ENCODE peak calls at places on chromosomes 4 and X, in eight cellular contexts. One of them, this sample, is unnamed.

GRCh38 chrX:39900788-39901170 is 197.0 kb downstream of the BCOR start:
- DNase-seq in testis: no peak
- DNase-seq in ovary: no peak
- DNase-seq in adrenal gland: no peak
- DNase-seq in suprapubic skin: no peak
- DNase-seq in right lobe of liver: no peak
- DNase-seq in IMR-90: no peak
- DNase-seq in NB4: no peak
- DNase-seq in this sample: no peak

GRCh38 chrX:153766098-153766817 is 2.2 kb downstream of the PLXNB3 start:
- DNase-seq in testis: no peak
- DNase-seq in ovary: no peak
- DNase-seq in adrenal gland: peak
- DNase-seq in suprapubic skin: no peak
- DNase-seq in right lobe of liver: peak
- DNase-seq in IMR-90: peak
- DNase-seq in NB4: peak
- DNase-seq in this sample: peak

GRCh38 chrX:38627683-38628082 is 66.3 kb downstream of the TSPAN7 start:
- DNase-seq in testis: no peak
- DNase-seq in ovary: no peak
- DNase-seq in adrenal gland: no peak
- DNase-seq in suprapubic skin: no peak
- DNase-seq in right lobe of liver: no peak
- DNase-seq in IMR-90: peak
- DNase-seq in NB4: peak
- DNase-seq in this sample: no peak

GRCh38 chr4:119218093-119218492 is 5.6 kb downstream of the USP53 start:
- DNase-seq in testis: no peak
- DNase-seq in ovary: no peak
- DNase-seq in adrenal gland: no peak
- DNase-seq in suprapubic skin: no peak
- DNase-seq in right lobe of liver: no peak
- DNase-seq in IMR-90: no peak
- DNase-seq in NB4: no peak
- DNase-seq in this sample: no peak

GRCh38 chr4:22389240-22389871 is 126.5 kb downstream of the ADGRA3 start:
- DNase-seq in testis: peak
- DNase-seq in ovary: peak
- DNase-seq in adrenal gland: peak
- DNase-seq in suprapubic skin: no peak
- DNase-seq in right lobe of liver: no peak
- DNase-seq in IMR-90: peak
- DNase-seq in NB4: peak
- DNase-seq in this sample: peak

GRCh38 chrX:10597871-10598270 is 22.5 kb downstream of the MID1 start:
- DNase-seq in testis: no peak
- DNase-seq in ovary: no peak
- DNase-seq in adrenal gland: peak
- DNase-seq in suprapubic skin: no peak
- DNase-seq in right lobe of liver: no peak
- DNase-seq in IMR-90: peak
- DNase-seq in NB4: peak
- DNase-seq in this sample: no peak

GRCh38 chrX:118565853-118566252 is 70.2 kb downstream of the DOCK11 start:
- DNase-seq in testis: no peak
- DNase-seq in ovary: no peak
- DNase-seq in adrenal gland: no peak
- DNase-seq in suprapubic skin: no peak
- DNase-seq in right lobe of liver: no peak
- DNase-seq in IMR-90: no peak
- DNase-seq in NB4: no peak
- DNase-seq in this sample: no peak

GRCh38 chrX:118603981-118604380 is 108.4 kb downstream of the DOCK11 start:
- DNase-seq in testis: peak
- DNase-seq in ovary: peak
- DNase-seq in adrenal gland: peak
- DNase-seq in suprapubic skin: no peak
- DNase-seq in right lobe of liver: no peak
- DNase-seq in IMR-90: peak
- DNase-seq in NB4: peak
- DNase-seq in this sample: peak

GRCh38 chr4:184416913-184417734 is 57.2 kb downstream of the IRF2 start:
- DNase-seq in testis: no peak
- DNase-seq in ovary: no peak
- DNase-seq in adrenal gland: no peak
- DNase-seq in suprapubic skin: no peak
- DNase-seq in right lobe of liver: no peak
- DNase-seq in IMR-90: peak
- DNase-seq in NB4: peak
- DNase-seq in this sample: peak

GRCh38 chrX:140744085-140744484 is 34.5 kb downstream of the LINC00632 start:
- DNase-seq in testis: no peak
- DNase-seq in ovary: no peak
- DNase-seq in adrenal gland: no peak
- DNase-seq in suprapubic skin: no peak
- DNase-seq in right lobe of liver: no peak
- DNase-seq in IMR-90: no peak
- DNase-seq in NB4: peak
- DNase-seq in this sample: no peak

GRCh38 chr4:185811509-185812364 is at the start of gene SORBS2:
- DNase-seq in testis: peak
- DNase-seq in ovary: no peak
- DNase-seq in adrenal gland: peak
- DNase-seq in suprapubic skin: no peak
- DNase-seq in right lobe of liver: peak
- DNase-seq in IMR-90: peak
- DNase-seq in NB4: no peak
- DNase-seq in this sample: no peak

GRCh38 chr4:56681158-56681848 is at the start of gene HOPX:
- DNase-seq in testis: peak
- DNase-seq in ovary: peak
- DNase-seq in adrenal gland: no peak
- DNase-seq in suprapubic skin: no peak
- DNase-seq in right lobe of liver: no peak
- DNase-seq in IMR-90: no peak
- DNase-seq in NB4: peak
- DNase-seq in this sample: no peak

GRCh38 chrX:116290359-116290758 is 119.8 kb downstream of the AGTR2 start:
- DNase-seq in testis: no peak
- DNase-seq in ovary: no peak
- DNase-seq in adrenal gland: no peak
- DNase-seq in suprapubic skin: no peak
- DNase-seq in right lobe of liver: no peak
- DNase-seq in IMR-90: no peak
- DNase-seq in NB4: no peak
- DNase-seq in this sample: no peak

GRCh38 chrX:81377329-81377728 is 175.4 kb downstream of the SH3BGRL start:
- DNase-seq in testis: no peak
- DNase-seq in ovary: no peak
- DNase-seq in adrenal gland: no peak
- DNase-seq in suprapubic skin: no peak
- DNase-seq in right lobe of liver: no peak
- DNase-seq in IMR-90: peak
- DNase-seq in NB4: peak
- DNase-seq in this sample: no peak

GRCh38 chr4:128249787-128250668 is 37.6 kb downstream of the PGRMC2 start:
- DNase-seq in testis: no peak
- DNase-seq in ovary: no peak
- DNase-seq in adrenal gland: no peak
- DNase-seq in suprapubic skin: no peak
- DNase-seq in right lobe of liver: no peak
- DNase-seq in IMR-90: no peak
- DNase-seq in NB4: peak
- DNase-seq in this sample: no peak

DNA sequence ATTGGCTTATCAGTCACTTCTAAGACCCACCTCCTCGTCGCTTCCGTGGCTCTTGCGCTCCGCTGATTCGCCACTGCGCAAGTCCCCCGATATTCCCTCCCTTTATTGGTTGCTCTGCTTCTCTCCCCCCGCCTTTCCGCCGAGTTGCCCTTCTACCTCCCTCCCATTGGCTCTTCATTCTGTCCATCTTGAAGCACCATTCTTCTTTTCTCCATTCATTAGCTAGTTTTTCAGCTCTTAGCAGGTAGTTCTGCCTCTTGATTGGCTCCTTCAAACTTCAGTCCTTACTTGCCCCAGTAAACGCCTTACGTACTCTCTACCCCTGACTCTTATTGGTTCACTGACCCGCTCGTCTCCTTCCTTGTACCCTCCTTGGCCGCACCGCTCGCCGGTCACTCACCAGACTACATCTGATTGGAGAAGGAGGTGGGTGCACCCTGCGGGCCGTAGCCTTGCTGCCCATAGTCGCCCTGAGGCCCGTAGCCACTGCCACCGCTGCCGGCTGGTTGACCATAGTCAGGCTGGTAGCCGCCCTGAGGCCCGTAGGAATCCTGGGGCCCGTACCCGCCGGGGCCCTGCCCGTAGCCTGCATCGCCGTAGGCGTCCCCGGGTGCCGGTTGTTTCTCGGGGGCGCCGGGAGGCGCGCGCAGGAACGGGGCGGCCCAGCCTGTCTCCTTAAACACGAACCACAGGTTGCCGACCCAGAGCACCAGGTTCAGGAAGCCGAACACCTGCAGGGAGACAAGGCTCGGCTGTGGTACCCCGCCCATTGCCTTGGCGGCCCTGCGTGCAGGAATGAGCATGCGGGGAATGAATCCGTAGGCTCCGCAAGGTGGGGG is 5.1 kb upstream of the PRICKLE3 start:
- DNase-seq in testis: peak
- DNase-seq in ovary: peak
- DNase-seq in adrenal gland: peak
- DNase-seq in suprapubic skin: peak
- DNase-seq in right lobe of liver: peak
- DNase-seq in IMR-90: peak
- DNase-seq in NB4: peak
- DNase-seq in this sample: peak
- TF ChIP-seq POLR2A in testis: no peak
- TF ChIP-seq POLR2A in ovary: peak
- TF ChIP-seq POLR2A in adrenal gland: peak
- TF ChIP-seq POLR2A in suprapubic skin: peak
- TF ChIP-seq POLR2A in right lobe of liver: peak
- TF ChIP-seq POLR2A in IMR-90: peak
- TF ChIP-seq POLR2A in NB4: peak
- TF ChIP-seq POLR2A in this sample: peak

DNA sequence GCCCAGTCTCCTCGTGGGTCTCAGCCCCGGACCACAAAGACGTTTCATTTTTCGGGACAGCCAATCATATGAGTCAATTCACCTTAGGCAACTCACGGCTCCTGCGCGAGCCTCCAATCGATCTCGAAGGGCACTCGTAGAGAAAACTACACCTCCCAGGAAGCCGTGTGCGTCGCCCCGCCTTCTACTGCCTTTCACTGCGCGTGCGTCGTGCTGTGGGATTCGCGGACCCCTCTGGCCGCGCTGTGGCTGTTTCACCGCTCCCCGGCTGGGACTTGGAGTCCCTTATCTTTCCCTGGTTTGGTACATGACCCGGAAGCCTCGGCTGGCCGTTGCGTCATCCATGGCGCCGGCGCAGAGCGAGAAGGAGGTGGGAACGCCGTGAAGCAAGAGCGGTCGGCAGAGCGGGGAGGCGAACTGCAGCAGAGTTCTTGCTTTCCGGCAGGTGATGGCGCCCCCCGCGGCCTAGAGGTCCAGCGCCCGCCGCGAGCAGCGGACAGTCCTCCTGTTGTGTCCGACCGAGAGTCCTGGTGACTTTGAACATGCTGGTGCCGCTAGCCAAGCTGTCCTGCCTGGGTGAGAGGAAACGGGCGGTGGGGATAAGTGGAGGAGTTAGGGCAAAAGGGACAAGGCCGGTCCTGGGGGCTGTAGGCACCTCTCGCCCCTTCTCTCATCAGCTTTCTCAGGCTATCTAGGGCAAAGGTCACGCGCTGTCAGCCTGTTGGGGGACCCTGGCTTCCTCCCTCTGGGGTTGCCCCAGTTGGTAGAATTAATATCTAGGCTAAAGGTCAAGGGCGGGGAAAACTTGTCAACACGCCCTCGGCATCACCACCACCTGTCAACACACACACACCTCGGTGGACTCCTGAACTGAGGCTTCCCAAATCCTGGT is at the start of gene ETFDH:
- DNase-seq in testis: peak
- DNase-seq in ovary: peak
- DNase-seq in adrenal gland: peak
- DNase-seq in suprapubic skin: peak
- DNase-seq in right lobe of liver: peak
- DNase-seq in IMR-90: peak
- DNase-seq in NB4: peak
- DNase-seq in this sample: peak
- TF ChIP-seq POLR2A in testis: peak
- TF ChIP-seq POLR2A in ovary: peak
- TF ChIP-seq POLR2A in adrenal gland: peak
- TF ChIP-seq POLR2A in suprapubic skin: peak
- TF ChIP-seq POLR2A in right lobe of liver: peak
- TF ChIP-seq POLR2A in IMR-90: no peak
- TF ChIP-seq POLR2A in NB4: peak
- TF ChIP-seq POLR2A in this sample: peak

GRCh38 chr4:38130884-38131283 is 170.7 kb downstream of the PTTG2 start:
- DNase-seq in testis: no peak
- DNase-seq in ovary: no peak
- DNase-seq in adrenal gland: no peak
- DNase-seq in suprapubic skin: no peak
- DNase-seq in right lobe of liver: no peak
- DNase-seq in IMR-90: no peak
- DNase-seq in NB4: no peak
- DNase-seq in this sample: no peak

GRCh38 chr4:38125816-38126215 is 165.6 kb downstream of the PTTG2 start:
- DNase-seq in testis: no peak
- DNase-seq in ovary: no peak
- DNase-seq in adrenal gland: no peak
- DNase-seq in suprapubic skin: no peak
- DNase-seq in right lobe of liver: no peak
- DNase-seq in IMR-90: peak
- DNase-seq in NB4: no peak
- DNase-seq in this sample: no peak

GRCh38 chr4:38131371-38132139 is 171.4 kb downstream of the PTTG2 start:
- DNase-seq in testis: no peak
- DNase-seq in ovary: no peak
- DNase-seq in adrenal gland: peak
- DNase-seq in suprapubic skin: no peak
- DNase-seq in right lobe of liver: no peak
- DNase-seq in IMR-90: no peak
- DNase-seq in NB4: no peak
- DNase-seq in this sample: no peak

GRCh38 chr4:38129452-38129830 is 169.2 kb downstream of the PTTG2 start:
- DNase-seq in testis: no peak
- DNase-seq in ovary: no peak
- DNase-seq in adrenal gland: no peak
- DNase-seq in suprapubic skin: no peak
- DNase-seq in right lobe of liver: no peak
- DNase-seq in IMR-90: no peak
- DNase-seq in NB4: no peak
- DNase-seq in this sample: no peak

GRCh38 chr4:38128478-38129451 is 168.6 kb downstream of the PTTG2 start:
- DNase-seq in testis: no peak
- DNase-seq in ovary: no peak
- DNase-seq in adrenal gland: no peak
- DNase-seq in suprapubic skin: no peak
- DNase-seq in right lobe of liver: no peak
- DNase-seq in IMR-90: peak
- DNase-seq in NB4: no peak
- DNase-seq in this sample: peak
- TF ChIP-seq POLR2A in testis: no peak
- TF ChIP-seq POLR2A in ovary: no peak
- TF ChIP-seq POLR2A in adrenal gland: no peak
- TF ChIP-seq POLR2A in suprapubic skin: no peak
- TF ChIP-seq POLR2A in right lobe of liver: no peak
- TF ChIP-seq POLR2A in IMR-90: no peak
- TF ChIP-seq POLR2A in NB4: no peak
- TF ChIP-seq POLR2A in this sample: no peak

GRCh38 chrX:47560831-47561652 is at the start of gene ARAF:
- DNase-seq in testis: peak
- DNase-seq in ovary: peak
- DNase-seq in adrenal gland: peak
- DNase-seq in suprapubic skin: peak
- DNase-seq in right lobe of liver: peak
- DNase-seq in IMR-90: peak
- DNase-seq in NB4: peak
- DNase-seq in this sample: peak
- TF ChIP-seq POLR2A in testis: no peak
- TF ChIP-seq POLR2A in ovary: peak
- TF ChIP-seq POLR2A in adrenal gland: peak
- TF ChIP-seq POLR2A in suprapubic skin: peak
- TF ChIP-seq POLR2A in right lobe of liver: peak
- TF ChIP-seq POLR2A in IMR-90: peak
- TF ChIP-seq POLR2A in NB4: peak
- TF ChIP-seq POLR2A in this sample: no peak